ENCODE peak calls at places on chromosome 17, in four cellular contexts. O, R, K and P are unnamed samples.

GRCh38 chr17:40922239-40922638 is 15.2 kb downstream of the KRT23 start:
- DNase-seq in O (no peak), R (no peak), K (peak), P (no peak)

GRCh38 chr17:64128787-64129514 is 993 bp downstream of the ERN1 start:
- DNase-seq in O (peak), R (peak), K (peak), P (no peak)

GRCh38 chr17:68231536-68231935 is 16.3 kb upstream of the AMZ2 start:
- DNase-seq in O (no peak), R (no peak), K (no peak), P (no peak)

GRCh38 chr17:18217412-18218015 is 7.9 kb upstream of the LLGL1 start:
- DNase-seq in O (peak), R (peak), K (peak), P (no peak)

GRCh38 chr17:40614431-40615294 is 33.0 kb downstream of the SMARCE1 start:
- DNase-seq in O (no peak), R (no peak), K (no peak), P (no peak)

GRCh38 chr17:16917995-16918394 is 53.9 kb downstream of the TNFRSF13B start:
- DNase-seq in O (no peak), R (no peak), K (no peak), P (no peak)

GRCh38 chr17:71084219-71084618 is 914.9 kb downstream of the KCNJ2 start:
- DNase-seq in O (peak), R (peak), K (no peak), P (no peak)

GRCh38 chr17:68403122-68403521 is 54.2 kb downstream of the WIPI1 start:
- DNase-seq in O (no peak), R (no peak), K (no peak), P (no peak)

GRCh38 chr17:76000755-76001521 is at the start of gene CDK3:
- DNase-seq in O (peak), R (no peak), K (no peak), P (peak)

GRCh38 chr17:66906321-66907278 is 57.9 kb upstream of the CACNG4 start:
- DNase-seq in O (peak), R (peak), K (peak), P (no peak)

GRCh38 chr17:42459256-42459982 is 741 bp downstream of the ATP6V0A1 start:
- DNase-seq in O (peak), R (peak), K (peak), P (peak)

GRCh38 chr17:79127534-79128135 is 53.0 kb downstream of the ENGASE start:
- DNase-seq in O (no peak), R (no peak), K (no peak), P (no peak)
- TF ChIP-seq CTCF in O (no peak), R (no peak), K (no peak), P (no peak)

GRCh38 chr17:82241183-82241925 is 12.5 kb downstream of the SLC16A3 start:
- DNase-seq in O (peak), R (peak), K (peak), P (peak)

GRCh38 chr17:82240506-82241182 is 11.8 kb downstream of the SLC16A3 start:
- DNase-seq in O (no peak), R (no peak), K (no peak), P (peak)

GRCh38 chr17:82242977-82243647 is 14.3 kb downstream of the SLC16A3 start:
- DNase-seq in O (peak), R (peak), K (peak), P (peak)

GRCh38 chr17:82242698-82242976 is 13.8 kb downstream of the SLC16A3 start:
- DNase-seq in O (peak), R (no peak), K (no peak), P (no peak)

DNA sequence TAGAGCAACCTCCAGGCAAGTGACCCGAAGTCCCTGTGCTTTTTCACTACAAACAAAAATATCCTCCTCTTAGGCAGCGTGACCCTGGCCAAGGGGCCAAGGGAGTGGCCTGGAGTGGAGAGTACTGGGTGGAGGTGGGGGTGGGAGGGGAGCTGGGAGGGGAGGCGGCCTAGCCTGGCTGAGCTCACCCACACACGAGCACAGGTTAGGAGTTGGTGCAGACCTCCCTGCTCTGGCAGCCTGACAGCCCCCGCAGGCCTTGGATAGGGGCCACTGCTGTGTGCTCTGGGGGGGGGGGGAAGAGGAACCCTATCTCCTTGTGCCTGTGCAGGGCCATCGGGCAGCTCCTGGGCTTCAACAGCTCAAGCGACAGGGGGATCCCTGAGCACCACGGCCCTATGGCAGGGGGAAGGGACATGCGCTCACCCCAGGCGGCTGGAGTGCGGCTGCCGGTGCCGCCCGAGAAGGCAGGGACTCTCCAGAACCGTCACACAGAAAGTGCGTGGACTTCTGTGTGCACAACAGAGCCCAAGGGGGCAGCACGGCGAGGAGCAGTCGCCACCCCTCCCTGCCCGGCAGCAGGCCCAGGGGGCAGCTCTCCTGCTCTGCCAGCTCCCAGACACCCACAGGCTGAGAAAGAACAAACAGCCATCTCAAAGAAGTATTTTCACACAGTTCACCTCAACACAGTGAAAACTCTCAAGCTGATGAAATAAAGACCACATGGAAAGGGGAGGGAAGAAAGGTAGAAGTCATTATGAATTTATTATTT is 13.3 kb downstream of the SLC16A3 start:
- DNase-seq in O (no peak), R (no peak), K (peak), P (peak)
- H3K27ac ChIP-seq in O (peak), R (peak), K (no peak), P (peak)

DNA sequence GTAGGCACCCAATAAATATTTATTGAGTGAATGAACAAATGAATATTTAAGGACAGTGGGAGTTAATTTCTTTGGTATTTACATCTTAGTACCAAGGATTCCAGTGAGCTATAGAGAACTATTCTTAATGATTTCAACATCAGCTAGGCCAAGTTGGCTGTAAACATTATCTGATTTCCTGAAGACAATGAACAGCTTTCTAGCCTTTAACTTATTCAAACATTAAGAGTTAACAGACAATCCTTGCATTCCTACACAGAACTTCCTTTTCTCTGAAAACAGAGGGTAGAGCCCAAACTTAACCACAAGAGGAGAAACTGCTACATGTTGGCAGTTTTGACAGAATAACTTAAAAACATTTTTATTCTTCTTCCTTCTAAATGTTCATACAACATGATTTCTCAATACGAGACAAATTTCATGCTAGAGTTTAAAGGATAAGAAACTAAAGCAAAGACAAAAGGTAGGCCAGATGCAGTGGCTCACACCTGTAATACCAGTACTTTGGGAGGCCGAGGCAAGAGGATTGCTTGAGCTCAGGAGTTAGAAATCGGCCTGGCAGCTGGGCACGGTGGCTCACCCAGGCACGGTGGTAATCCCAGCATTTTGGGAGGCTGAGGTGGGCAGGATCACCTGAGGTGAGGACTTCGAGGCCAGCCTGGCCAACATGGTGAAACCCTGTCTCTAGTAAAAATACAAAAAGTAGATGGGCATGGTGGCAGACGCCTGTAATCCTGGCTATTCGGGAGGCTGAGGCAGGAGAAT is 4.4 kb downstream of the CRLF3 start:
- DNase-seq in O (no peak), R (no peak), K (no peak), P (no peak)
- H3K4me3 ChIP-seq in O (no peak), R (no peak), K (no peak), P (no peak)

DNA sequence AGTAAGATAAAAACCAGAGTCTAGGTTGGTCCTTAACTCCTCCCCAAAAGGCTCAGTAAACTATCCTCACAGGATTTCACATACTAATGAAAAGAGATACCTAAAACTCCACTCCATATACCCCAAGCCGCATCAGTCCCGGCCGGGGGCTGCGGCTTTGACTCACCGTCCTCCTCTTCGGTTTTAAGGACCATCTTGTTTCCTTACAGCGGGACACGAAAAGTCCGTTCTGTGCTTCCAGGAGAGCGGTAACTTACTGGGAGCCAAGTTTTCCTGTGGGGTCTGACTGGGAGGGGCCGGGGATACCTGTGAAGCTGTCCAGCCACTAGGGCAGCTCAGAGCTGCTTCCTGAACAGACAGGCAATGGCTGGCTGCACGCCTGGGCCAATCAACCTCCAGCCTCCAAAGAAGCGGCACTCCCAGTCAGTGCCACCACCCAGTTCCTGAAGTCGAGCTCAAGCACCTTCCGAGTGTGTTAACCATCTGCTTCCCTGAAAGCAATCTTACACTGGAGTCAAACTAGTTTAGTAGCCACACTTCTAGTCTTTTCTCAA is 45.5 kb downstream of the CYTH1 start:
- DNase-seq in O (peak), R (peak), K (no peak), P (no peak)
- TF ChIP-seq CTCF in O (no peak), R (no peak), K (no peak), P (no peak)

DNA sequence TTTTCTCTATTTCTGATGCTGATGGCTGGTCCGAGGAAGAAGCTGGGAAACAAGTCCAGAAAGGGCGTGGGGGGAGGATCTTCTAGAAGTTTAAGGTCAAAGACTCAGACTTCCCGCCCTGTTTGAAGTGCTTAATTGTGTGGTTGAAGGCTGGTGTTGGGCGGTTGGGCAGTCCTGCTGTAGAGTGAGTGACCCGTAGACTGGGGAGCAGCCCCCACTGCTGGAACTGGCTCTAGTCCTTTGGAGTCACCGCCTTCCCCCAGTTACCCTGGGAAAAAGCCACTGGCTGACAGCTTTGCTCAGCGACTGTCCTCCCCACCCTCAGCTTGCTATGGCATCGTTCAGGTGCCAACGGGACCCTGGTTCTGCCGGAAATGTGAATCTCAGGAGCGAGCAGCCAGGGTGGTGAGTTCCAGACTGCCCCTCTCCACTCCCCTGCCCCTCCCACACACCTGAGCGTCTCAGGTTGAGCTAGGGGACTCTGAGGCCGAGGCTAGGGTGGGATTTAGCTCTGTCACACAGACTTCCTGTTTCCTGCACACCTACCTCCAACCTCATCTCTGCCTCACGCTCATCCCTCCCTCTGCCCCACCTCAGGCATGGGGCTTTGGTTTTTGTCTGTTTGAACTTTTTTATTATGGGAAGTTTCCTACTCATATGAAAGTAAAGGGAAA is 1.7 kb downstream of the MLLT6 start:
- DNase-seq in O (peak), R (no peak), K (no peak), P (no peak)
- H3K27ac ChIP-seq in O (peak), R (peak), K (no peak), P (peak)

GRCh38 chr17:7923290-7923628 is 6.4 kb downstream of the KCNAB3 start:
- DNase-seq in O (no peak), R (no peak), K (no peak), P (no peak)
- H3K4me3 ChIP-seq in O (peak), R (peak), K (peak), P (peak)

DNA sequence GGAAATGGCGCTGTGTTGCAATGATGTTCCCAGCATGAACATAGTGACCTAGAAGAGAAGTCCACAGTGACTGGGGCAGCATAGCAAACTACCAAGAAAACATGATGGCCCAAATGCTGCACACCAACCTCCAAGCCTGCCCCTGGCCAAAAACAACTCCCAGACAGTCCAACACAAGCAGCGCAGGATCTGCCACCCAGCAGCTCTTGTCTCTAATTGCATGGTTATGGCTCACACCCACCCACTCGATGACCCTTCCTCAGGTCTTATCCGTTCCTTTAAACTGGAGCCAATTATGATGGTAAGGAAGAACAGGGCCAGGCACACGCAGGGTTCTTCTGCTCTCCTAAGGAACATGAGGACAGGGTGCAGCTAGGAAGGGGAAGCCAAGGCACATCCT is 2.9 kb downstream of the MRPL27 start:
- DNase-seq in O (no peak), R (no peak), K (no peak), P (no peak)
- TF ChIP-seq CTCF in O (no peak), R (no peak), K (no peak), P (no peak)